ENCODE peak calls at places on chromosomes 16 and 17, in ten cellular contexts. One of them, this sample, is unnamed.

GRCh38 chr16:14672403-14672971 is 21.6 kb downstream of the PLA2G10 start:
- DNase-seq in RPMI8226: peak
- DNase-seq in GM04504: no peak
- DNase-seq in T-helper 2 cell: peak
- DNase-seq in EH: no peak
- DNase-seq in aorta: no peak
- DNase-seq in stimulated activated CD8-positive, alpha-beta memory T cell treated with anti-CD3 and anti-CD28 coated beads, Interleukin-2, amount 100 ng/mL, for 48 hours: no peak
- DNase-seq in breast epithelium: no peak
- DNase-seq in activated T-helper 2 cell treated with anti-CD3 and anti-CD28 coated beads, Interferon-gamma antibody, Interleukin-2, Interleukin-4, amounts not matched to agents 10 μg/mL and 5 μg/mL and 100 μg/mL, durations not matched to agents 14 hours and 24 hours and 36 hours: no peak
- DNase-seq in adrenal gland: no peak
- DNase-seq in this sample: no peak

GRCh38 chr17:7313890-7314718 is 1.1 kb downstream of the GPS2 start:
- DNase-seq in RPMI8226: peak
- DNase-seq in GM04504: no peak
- DNase-seq in T-helper 2 cell: no peak
- DNase-seq in EH: peak
- DNase-seq in aorta: no peak
- DNase-seq in stimulated activated CD8-positive, alpha-beta memory T cell treated with anti-CD3 and anti-CD28 coated beads, Interleukin-2, amount 100 ng/mL, for 48 hours: no peak
- DNase-seq in breast epithelium: no peak
- DNase-seq in activated T-helper 2 cell treated with anti-CD3 and anti-CD28 coated beads, Interferon-gamma antibody, Interleukin-2, Interleukin-4, amounts not matched to agents 10 μg/mL and 5 μg/mL and 100 μg/mL, durations not matched to agents 14 hours and 24 hours and 36 hours: no peak
- DNase-seq in adrenal gland: no peak
- DNase-seq in this sample: no peak

GRCh38 chr17:49031965-49032928 is 35.1 kb downstream of the IGF2BP1 start:
- DNase-seq in RPMI8226: peak
- DNase-seq in GM04504: peak
- DNase-seq in T-helper 2 cell: peak
- DNase-seq in EH: peak
- DNase-seq in aorta: no peak
- DNase-seq in stimulated activated CD8-positive, alpha-beta memory T cell treated with anti-CD3 and anti-CD28 coated beads, Interleukin-2, amount 100 ng/mL, for 48 hours: no peak
- DNase-seq in breast epithelium: no peak
- DNase-seq in activated T-helper 2 cell treated with anti-CD3 and anti-CD28 coated beads, Interferon-gamma antibody, Interleukin-2, Interleukin-4, amounts not matched to agents 10 μg/mL and 5 μg/mL and 100 μg/mL, durations not matched to agents 14 hours and 24 hours and 36 hours: peak
- DNase-seq in adrenal gland: peak
- DNase-seq in this sample: peak

GRCh38 chr16:57757883-57758282 is 22.3 kb downstream of the KATNB1 start:
- DNase-seq in RPMI8226: no peak
- DNase-seq in GM04504: no peak
- DNase-seq in T-helper 2 cell: no peak
- DNase-seq in EH: no peak
- DNase-seq in aorta: peak
- DNase-seq in stimulated activated CD8-positive, alpha-beta memory T cell treated with anti-CD3 and anti-CD28 coated beads, Interleukin-2, amount 100 ng/mL, for 48 hours: no peak
- DNase-seq in breast epithelium: no peak
- DNase-seq in activated T-helper 2 cell treated with anti-CD3 and anti-CD28 coated beads, Interferon-gamma antibody, Interleukin-2, Interleukin-4, amounts not matched to agents 10 μg/mL and 5 μg/mL and 100 μg/mL, durations not matched to agents 14 hours and 24 hours and 36 hours: no peak
- DNase-seq in adrenal gland: no peak
- DNase-seq in this sample: no peak

GRCh38 chr16:12303649-12304048 is 327.1 kb downstream of the SNX29 start:
- DNase-seq in RPMI8226: no peak
- DNase-seq in GM04504: no peak
- DNase-seq in T-helper 2 cell: no peak
- DNase-seq in EH: no peak
- DNase-seq in aorta: no peak
- DNase-seq in stimulated activated CD8-positive, alpha-beta memory T cell treated with anti-CD3 and anti-CD28 coated beads, Interleukin-2, amount 100 ng/mL, for 48 hours: no peak
- DNase-seq in breast epithelium: no peak
- DNase-seq in activated T-helper 2 cell treated with anti-CD3 and anti-CD28 coated beads, Interferon-gamma antibody, Interleukin-2, Interleukin-4, amounts not matched to agents 10 μg/mL and 5 μg/mL and 100 μg/mL, durations not matched to agents 14 hours and 24 hours and 36 hours: no peak
- DNase-seq in adrenal gland: peak
- DNase-seq in this sample: no peak

GRCh38 chr16:23949630-23950290 is 114.0 kb downstream of the PRKCB start:
- DNase-seq in RPMI8226: peak
- DNase-seq in GM04504: no peak
- DNase-seq in T-helper 2 cell: peak
- DNase-seq in EH: no peak
- DNase-seq in aorta: no peak
- DNase-seq in stimulated activated CD8-positive, alpha-beta memory T cell treated with anti-CD3 and anti-CD28 coated beads, Interleukin-2, amount 100 ng/mL, for 48 hours: peak
- DNase-seq in breast epithelium: no peak
- DNase-seq in activated T-helper 2 cell treated with anti-CD3 and anti-CD28 coated beads, Interferon-gamma antibody, Interleukin-2, Interleukin-4, amounts not matched to agents 10 μg/mL and 5 μg/mL and 100 μg/mL, durations not matched to agents 14 hours and 24 hours and 36 hours: peak
- DNase-seq in adrenal gland: no peak
- DNase-seq in this sample: no peak

GRCh38 chr16:24689128-24689527 is 40.3 kb upstream of the TNRC6A start:
- DNase-seq in RPMI8226: peak
- DNase-seq in GM04504: peak
- DNase-seq in T-helper 2 cell: no peak
- DNase-seq in EH: peak
- DNase-seq in aorta: no peak
- DNase-seq in stimulated activated CD8-positive, alpha-beta memory T cell treated with anti-CD3 and anti-CD28 coated beads, Interleukin-2, amount 100 ng/mL, for 48 hours: no peak
- DNase-seq in breast epithelium: no peak
- DNase-seq in activated T-helper 2 cell treated with anti-CD3 and anti-CD28 coated beads, Interferon-gamma antibody, Interleukin-2, Interleukin-4, amounts not matched to agents 10 μg/mL and 5 μg/mL and 100 μg/mL, durations not matched to agents 14 hours and 24 hours and 36 hours: no peak
- DNase-seq in adrenal gland: peak
- DNase-seq in this sample: peak

GRCh38 chr17:80025140-80025539 is 10.5 kb downstream of the TBC1D16 start:
- DNase-seq in RPMI8226: no peak
- DNase-seq in GM04504: no peak
- DNase-seq in T-helper 2 cell: no peak
- DNase-seq in EH: no peak
- DNase-seq in aorta: peak
- DNase-seq in stimulated activated CD8-positive, alpha-beta memory T cell treated with anti-CD3 and anti-CD28 coated beads, Interleukin-2, amount 100 ng/mL, for 48 hours: no peak
- DNase-seq in breast epithelium: peak
- DNase-seq in activated T-helper 2 cell treated with anti-CD3 and anti-CD28 coated beads, Interferon-gamma antibody, Interleukin-2, Interleukin-4, amounts not matched to agents 10 μg/mL and 5 μg/mL and 100 μg/mL, durations not matched to agents 14 hours and 24 hours and 36 hours: no peak
- DNase-seq in adrenal gland: no peak
- DNase-seq in this sample: peak

GRCh38 chr16:31224092-31224955 is 7.4 kb upstream of the PYDC1 start:
- DNase-seq in RPMI8226: no peak
- DNase-seq in GM04504: no peak
- DNase-seq in T-helper 2 cell: no peak
- DNase-seq in EH: no peak
- DNase-seq in aorta: no peak
- DNase-seq in stimulated activated CD8-positive, alpha-beta memory T cell treated with anti-CD3 and anti-CD28 coated beads, Interleukin-2, amount 100 ng/mL, for 48 hours: no peak
- DNase-seq in breast epithelium: no peak
- DNase-seq in activated T-helper 2 cell treated with anti-CD3 and anti-CD28 coated beads, Interferon-gamma antibody, Interleukin-2, Interleukin-4, amounts not matched to agents 10 μg/mL and 5 μg/mL and 100 μg/mL, durations not matched to agents 14 hours and 24 hours and 36 hours: no peak
- DNase-seq in adrenal gland: no peak
- DNase-seq in this sample: peak

GRCh38 chr17:6455321-6455705 is 11.1 kb downstream of the PIMREG start:
- DNase-seq in RPMI8226: peak
- DNase-seq in GM04504: no peak
- DNase-seq in T-helper 2 cell: peak
- DNase-seq in EH: no peak
- DNase-seq in aorta: peak
- DNase-seq in stimulated activated CD8-positive, alpha-beta memory T cell treated with anti-CD3 and anti-CD28 coated beads, Interleukin-2, amount 100 ng/mL, for 48 hours: no peak
- DNase-seq in breast epithelium: no peak
- DNase-seq in activated T-helper 2 cell treated with anti-CD3 and anti-CD28 coated beads, Interferon-gamma antibody, Interleukin-2, Interleukin-4, amounts not matched to agents 10 μg/mL and 5 μg/mL and 100 μg/mL, durations not matched to agents 14 hours and 24 hours and 36 hours: peak
- DNase-seq in adrenal gland: no peak
- DNase-seq in this sample: peak

GRCh38 chr17:79495665-79496064 is 115.2 kb downstream of the RBFOX3 start:
- DNase-seq in RPMI8226: no peak
- DNase-seq in GM04504: no peak
- DNase-seq in T-helper 2 cell: no peak
- DNase-seq in EH: no peak
- DNase-seq in aorta: no peak
- DNase-seq in stimulated activated CD8-positive, alpha-beta memory T cell treated with anti-CD3 and anti-CD28 coated beads, Interleukin-2, amount 100 ng/mL, for 48 hours: no peak
- DNase-seq in breast epithelium: no peak
- DNase-seq in activated T-helper 2 cell treated with anti-CD3 and anti-CD28 coated beads, Interferon-gamma antibody, Interleukin-2, Interleukin-4, amounts not matched to agents 10 μg/mL and 5 μg/mL and 100 μg/mL, durations not matched to agents 14 hours and 24 hours and 36 hours: no peak
- DNase-seq in adrenal gland: no peak
- DNase-seq in this sample: no peak

GRCh38 chr16:86462334-86463084 is 47.8 kb upstream of the FOXF1 start:
- DNase-seq in RPMI8226: no peak
- DNase-seq in GM04504: no peak
- DNase-seq in T-helper 2 cell: no peak
- DNase-seq in EH: no peak
- DNase-seq in aorta: no peak
- DNase-seq in stimulated activated CD8-positive, alpha-beta memory T cell treated with anti-CD3 and anti-CD28 coated beads, Interleukin-2, amount 100 ng/mL, for 48 hours: no peak
- DNase-seq in breast epithelium: no peak
- DNase-seq in activated T-helper 2 cell treated with anti-CD3 and anti-CD28 coated beads, Interferon-gamma antibody, Interleukin-2, Interleukin-4, amounts not matched to agents 10 μg/mL and 5 μg/mL and 100 μg/mL, durations not matched to agents 14 hours and 24 hours and 36 hours: no peak
- DNase-seq in adrenal gland: no peak
- DNase-seq in this sample: no peak

GRCh38 chr17:77836557-77837041 is 121.9 kb upstream of the TNRC6C start:
- DNase-seq in RPMI8226: peak
- DNase-seq in GM04504: no peak
- DNase-seq in T-helper 2 cell: peak
- DNase-seq in EH: peak
- DNase-seq in aorta: no peak
- DNase-seq in stimulated activated CD8-positive, alpha-beta memory T cell treated with anti-CD3 and anti-CD28 coated beads, Interleukin-2, amount 100 ng/mL, for 48 hours: no peak
- DNase-seq in breast epithelium: no peak
- DNase-seq in activated T-helper 2 cell treated with anti-CD3 and anti-CD28 coated beads, Interferon-gamma antibody, Interleukin-2, Interleukin-4, amounts not matched to agents 10 μg/mL and 5 μg/mL and 100 μg/mL, durations not matched to agents 14 hours and 24 hours and 36 hours: no peak
- DNase-seq in adrenal gland: no peak
- DNase-seq in this sample: no peak

GRCh38 chr17:46818319-46818928 is at the start of gene WNT3:
- DNase-seq in RPMI8226: peak
- DNase-seq in GM04504: no peak
- DNase-seq in T-helper 2 cell: peak
- DNase-seq in EH: peak
- DNase-seq in aorta: no peak
- DNase-seq in stimulated activated CD8-positive, alpha-beta memory T cell treated with anti-CD3 and anti-CD28 coated beads, Interleukin-2, amount 100 ng/mL, for 48 hours: peak
- DNase-seq in breast epithelium: no peak
- DNase-seq in activated T-helper 2 cell treated with anti-CD3 and anti-CD28 coated beads, Interferon-gamma antibody, Interleukin-2, Interleukin-4, amounts not matched to agents 10 μg/mL and 5 μg/mL and 100 μg/mL, durations not matched to agents 14 hours and 24 hours and 36 hours: peak
- DNase-seq in adrenal gland: no peak
- DNase-seq in this sample: peak

GRCh38 chr16:67386861-67387455 is 6.3 kb downstream of the TPPP3 start:
- DNase-seq in RPMI8226: no peak
- DNase-seq in GM04504: no peak
- DNase-seq in T-helper 2 cell: no peak
- DNase-seq in EH: no peak
- DNase-seq in aorta: peak
- DNase-seq in stimulated activated CD8-positive, alpha-beta memory T cell treated with anti-CD3 and anti-CD28 coated beads, Interleukin-2, amount 100 ng/mL, for 48 hours: no peak
- DNase-seq in breast epithelium: no peak
- DNase-seq in activated T-helper 2 cell treated with anti-CD3 and anti-CD28 coated beads, Interferon-gamma antibody, Interleukin-2, Interleukin-4, amounts not matched to agents 10 μg/mL and 5 μg/mL and 100 μg/mL, durations not matched to agents 14 hours and 24 hours and 36 hours: no peak
- DNase-seq in adrenal gland: no peak
- DNase-seq in this sample: no peak

GRCh38 chr16:66503030-66503429 is 46.9 kb downstream of the TK2 start:
- DNase-seq in RPMI8226: no peak
- DNase-seq in GM04504: no peak
- DNase-seq in T-helper 2 cell: no peak
- DNase-seq in EH: no peak
- DNase-seq in aorta: peak
- DNase-seq in stimulated activated CD8-positive, alpha-beta memory T cell treated with anti-CD3 and anti-CD28 coated beads, Interleukin-2, amount 100 ng/mL, for 48 hours: no peak
- DNase-seq in breast epithelium: peak
- DNase-seq in activated T-helper 2 cell treated with anti-CD3 and anti-CD28 coated beads, Interferon-gamma antibody, Interleukin-2, Interleukin-4, amounts not matched to agents 10 μg/mL and 5 μg/mL and 100 μg/mL, durations not matched to agents 14 hours and 24 hours and 36 hours: no peak
- DNase-seq in adrenal gland: peak
- DNase-seq in this sample: no peak

GRCh38 chr17:45649796-45650195 is 134.3 kb upstream of the CRHR1 start:
- DNase-seq in RPMI8226: no peak
- DNase-seq in GM04504: no peak
- DNase-seq in T-helper 2 cell: no peak
- DNase-seq in EH: no peak
- DNase-seq in aorta: peak
- DNase-seq in stimulated activated CD8-positive, alpha-beta memory T cell treated with anti-CD3 and anti-CD28 coated beads, Interleukin-2, amount 100 ng/mL, for 48 hours: no peak
- DNase-seq in breast epithelium: no peak
- DNase-seq in activated T-helper 2 cell treated with anti-CD3 and anti-CD28 coated beads, Interferon-gamma antibody, Interleukin-2, Interleukin-4, amounts not matched to agents 10 μg/mL and 5 μg/mL and 100 μg/mL, durations not matched to agents 14 hours and 24 hours and 36 hours: no peak
- DNase-seq in adrenal gland: no peak
- DNase-seq in this sample: no peak

GRCh38 chr16:76157629-76158028 is 119.6 kb upstream of the CNTNAP4 start:
- DNase-seq in RPMI8226: peak
- DNase-seq in GM04504: no peak
- DNase-seq in T-helper 2 cell: no peak
- DNase-seq in EH: no peak
- DNase-seq in aorta: no peak
- DNase-seq in stimulated activated CD8-positive, alpha-beta memory T cell treated with anti-CD3 and anti-CD28 coated beads, Interleukin-2, amount 100 ng/mL, for 48 hours: no peak
- DNase-seq in breast epithelium: no peak
- DNase-seq in activated T-helper 2 cell treated with anti-CD3 and anti-CD28 coated beads, Interferon-gamma antibody, Interleukin-2, Interleukin-4, amounts not matched to agents 10 μg/mL and 5 μg/mL and 100 μg/mL, durations not matched to agents 14 hours and 24 hours and 36 hours: no peak
- DNase-seq in adrenal gland: no peak
- DNase-seq in this sample: peak

GRCh38 chr16:24838554-24839266 is 7.1 kb upstream of the SLC5A11 start:
- DNase-seq in RPMI8226: no peak
- DNase-seq in GM04504: peak
- DNase-seq in T-helper 2 cell: no peak
- DNase-seq in EH: peak
- DNase-seq in aorta: no peak
- DNase-seq in stimulated activated CD8-positive, alpha-beta memory T cell treated with anti-CD3 and anti-CD28 coated beads, Interleukin-2, amount 100 ng/mL, for 48 hours: no peak
- DNase-seq in breast epithelium: no peak
- DNase-seq in activated T-helper 2 cell treated with anti-CD3 and anti-CD28 coated beads, Interferon-gamma antibody, Interleukin-2, Interleukin-4, amounts not matched to agents 10 μg/mL and 5 μg/mL and 100 μg/mL, durations not matched to agents 14 hours and 24 hours and 36 hours: no peak
- DNase-seq in adrenal gland: no peak
- DNase-seq in this sample: no peak

GRCh38 chr16:71426880-71427615 is 14.8 kb downstream of the TLE7 start:
- DNase-seq in RPMI8226: no peak
- DNase-seq in GM04504: no peak
- DNase-seq in T-helper 2 cell: no peak
- DNase-seq in EH: no peak
- DNase-seq in aorta: no peak
- DNase-seq in stimulated activated CD8-positive, alpha-beta memory T cell treated with anti-CD3 and anti-CD28 coated beads, Interleukin-2, amount 100 ng/mL, for 48 hours: no peak
- DNase-seq in breast epithelium: no peak
- DNase-seq in activated T-helper 2 cell treated with anti-CD3 and anti-CD28 coated beads, Interferon-gamma antibody, Interleukin-2, Interleukin-4, amounts not matched to agents 10 μg/mL and 5 μg/mL and 100 μg/mL, durations not matched to agents 14 hours and 24 hours and 36 hours: no peak
- DNase-seq in adrenal gland: no peak
- DNase-seq in this sample: no peak

GRCh38 chr16:49016461-49016860 is 265.2 kb downstream of the CBLN1 start:
- DNase-seq in RPMI8226: no peak
- DNase-seq in GM04504: no peak
- DNase-seq in T-helper 2 cell: no peak
- DNase-seq in EH: no peak
- DNase-seq in aorta: no peak
- DNase-seq in stimulated activated CD8-positive, alpha-beta memory T cell treated with anti-CD3 and anti-CD28 coated beads, Interleukin-2, amount 100 ng/mL, for 48 hours: no peak
- DNase-seq in breast epithelium: no peak
- DNase-seq in activated T-helper 2 cell treated with anti-CD3 and anti-CD28 coated beads, Interferon-gamma antibody, Interleukin-2, Interleukin-4, amounts not matched to agents 10 μg/mL and 5 μg/mL and 100 μg/mL, durations not matched to agents 14 hours and 24 hours and 36 hours: no peak
- DNase-seq in adrenal gland: no peak
- DNase-seq in this sample: no peak

GRCh38 chr17:77829871-77830799 is 128.4 kb upstream of the TNRC6C start:
- DNase-seq in RPMI8226: no peak
- DNase-seq in GM04504: no peak
- DNase-seq in T-helper 2 cell: no peak
- DNase-seq in EH: peak
- DNase-seq in aorta: peak
- DNase-seq in stimulated activated CD8-positive, alpha-beta memory T cell treated with anti-CD3 and anti-CD28 coated beads, Interleukin-2, amount 100 ng/mL, for 48 hours: no peak
- DNase-seq in breast epithelium: peak
- DNase-seq in activated T-helper 2 cell treated with anti-CD3 and anti-CD28 coated beads, Interferon-gamma antibody, Interleukin-2, Interleukin-4, amounts not matched to agents 10 μg/mL and 5 μg/mL and 100 μg/mL, durations not matched to agents 14 hours and 24 hours and 36 hours: no peak
- DNase-seq in adrenal gland: peak
- DNase-seq in this sample: no peak

GRCh38 chr17:2181206-2181983 is 122.2 kb downstream of the SMG6 start:
- DNase-seq in RPMI8226: no peak
- DNase-seq in GM04504: peak
- DNase-seq in T-helper 2 cell: no peak
- DNase-seq in EH: peak
- DNase-seq in aorta: peak
- DNase-seq in stimulated activated CD8-positive, alpha-beta memory T cell treated with anti-CD3 and anti-CD28 coated beads, Interleukin-2, amount 100 ng/mL, for 48 hours: no peak
- DNase-seq in breast epithelium: no peak
- DNase-seq in activated T-helper 2 cell treated with anti-CD3 and anti-CD28 coated beads, Interferon-gamma antibody, Interleukin-2, Interleukin-4, amounts not matched to agents 10 μg/mL and 5 μg/mL and 100 μg/mL, durations not matched to agents 14 hours and 24 hours and 36 hours: no peak
- DNase-seq in adrenal gland: peak
- DNase-seq in this sample: no peak

GRCh38 chr17:50931003-50931878 is 65.1 kb upstream of the TOB1 start:
- DNase-seq in RPMI8226: peak
- DNase-seq in GM04504: peak
- DNase-seq in T-helper 2 cell: peak
- DNase-seq in EH: peak
- DNase-seq in aorta: peak
- DNase-seq in stimulated activated CD8-positive, alpha-beta memory T cell treated with anti-CD3 and anti-CD28 coated beads, Interleukin-2, amount 100 ng/mL, for 48 hours: no peak
- DNase-seq in breast epithelium: no peak
- DNase-seq in activated T-helper 2 cell treated with anti-CD3 and anti-CD28 coated beads, Interferon-gamma antibody, Interleukin-2, Interleukin-4, amounts not matched to agents 10 μg/mL and 5 μg/mL and 100 μg/mL, durations not matched to agents 14 hours and 24 hours and 36 hours: no peak
- DNase-seq in adrenal gland: peak
- DNase-seq in this sample: peak

GRCh38 chr16:62190426-62190825 is 154.2 kb upstream of the CDH8 start:
- DNase-seq in RPMI8226: peak
- DNase-seq in GM04504: no peak
- DNase-seq in T-helper 2 cell: no peak
- DNase-seq in EH: no peak
- DNase-seq in aorta: no peak
- DNase-seq in stimulated activated CD8-positive, alpha-beta memory T cell treated with anti-CD3 and anti-CD28 coated beads, Interleukin-2, amount 100 ng/mL, for 48 hours: no peak
- DNase-seq in breast epithelium: no peak
- DNase-seq in activated T-helper 2 cell treated with anti-CD3 and anti-CD28 coated beads, Interferon-gamma antibody, Interleukin-2, Interleukin-4, amounts not matched to agents 10 μg/mL and 5 μg/mL and 100 μg/mL, durations not matched to agents 14 hours and 24 hours and 36 hours: no peak
- DNase-seq in adrenal gland: no peak
- DNase-seq in this sample: no peak

GRCh38 chr16:73056911-73057310 is 9.0 kb upstream of the ZFHX3 start:
- DNase-seq in RPMI8226: no peak
- DNase-seq in GM04504: no peak
- DNase-seq in T-helper 2 cell: no peak
- DNase-seq in EH: no peak
- DNase-seq in aorta: no peak
- DNase-seq in stimulated activated CD8-positive, alpha-beta memory T cell treated with anti-CD3 and anti-CD28 coated beads, Interleukin-2, amount 100 ng/mL, for 48 hours: no peak
- DNase-seq in breast epithelium: no peak
- DNase-seq in activated T-helper 2 cell treated with anti-CD3 and anti-CD28 coated beads, Interferon-gamma antibody, Interleukin-2, Interleukin-4, amounts not matched to agents 10 μg/mL and 5 μg/mL and 100 μg/mL, durations not matched to agents 14 hours and 24 hours and 36 hours: no peak
- DNase-seq in adrenal gland: no peak
- DNase-seq in this sample: no peak

GRCh38 chr16:88792668-88793587 is 7.9 kb upstream of the PIEZO1 start:
- DNase-seq in RPMI8226: no peak
- DNase-seq in GM04504: no peak
- DNase-seq in T-helper 2 cell: no peak
- DNase-seq in EH: no peak
- DNase-seq in aorta: peak
- DNase-seq in stimulated activated CD8-positive, alpha-beta memory T cell treated with anti-CD3 and anti-CD28 coated beads, Interleukin-2, amount 100 ng/mL, for 48 hours: no peak
- DNase-seq in breast epithelium: no peak
- DNase-seq in activated T-helper 2 cell treated with anti-CD3 and anti-CD28 coated beads, Interferon-gamma antibody, Interleukin-2, Interleukin-4, amounts not matched to agents 10 μg/mL and 5 μg/mL and 100 μg/mL, durations not matched to agents 14 hours and 24 hours and 36 hours: no peak
- DNase-seq in adrenal gland: no peak
- DNase-seq in this sample: no peak

GRCh38 chr17:78340183-78340955 is 19.5 kb downstream of the SOCS3 start:
- DNase-seq in RPMI8226: no peak
- DNase-seq in GM04504: no peak
- DNase-seq in T-helper 2 cell: no peak
- DNase-seq in EH: no peak
- DNase-seq in aorta: no peak
- DNase-seq in stimulated activated CD8-positive, alpha-beta memory T cell treated with anti-CD3 and anti-CD28 coated beads, Interleukin-2, amount 100 ng/mL, for 48 hours: no peak
- DNase-seq in breast epithelium: no peak
- DNase-seq in activated T-helper 2 cell treated with anti-CD3 and anti-CD28 coated beads, Interferon-gamma antibody, Interleukin-2, Interleukin-4, amounts not matched to agents 10 μg/mL and 5 μg/mL and 100 μg/mL, durations not matched to agents 14 hours and 24 hours and 36 hours: no peak
- DNase-seq in adrenal gland: no peak
- DNase-seq in this sample: no peak